ENCODE peak calls at places on chromosome X, in six cellular contexts. Z, O, H, I, K and F are unnamed samples.

GRCh38 chrX:120468479-120468824 is 644 bp downstream of the LAMP2 start:
- DNase-seq in Z (no peak), O (no peak), H (no peak), I (peak), K (no peak), F (no peak)

GRCh38 chrX:9770319-9770718 is 4.7 kb upstream of the GPR143 start:
- DNase-seq in Z (no peak), O (no peak), H (no peak), I (peak), K (no peak), F (no peak)

GRCh38 chrX:140141444-140142029 is 176.2 kb upstream of the CXorf66 start:
- DNase-seq in Z (peak), O (no peak), H (peak), I (peak), K (peak), F (no peak)

GRCh38 chrX:104310084-104310483 is 55.4 kb upstream of the ESX1 start:
- DNase-seq in Z (no peak), O (no peak), H (no peak), I (peak), K (peak), F (peak)

GRCh38 chrX:69137911-69138310 is 27.3 kb downstream of the PJA1 start:
- DNase-seq in Z (no peak), O (no peak), H (no peak), I (no peak), K (no peak), F (no peak)

GRCh38 chrX:13398073-13398823 is 78.4 kb upstream of the ATXN3L start:
- DNase-seq in Z (peak), O (no peak), H (no peak), I (peak), K (peak), F (peak)

GRCh38 chrX:1397441-1397840 is 5.5 kb upstream of the SLC25A6 start:
- DNase-seq in Z (no peak), O (peak), H (no peak), I (no peak), K (no peak), F (no peak)

GRCh38 chrX:151396042-151396826 is 772 bp upstream of the VMA21 start:
- DNase-seq in Z (peak), O (peak), H (no peak), I (peak), K (peak), F (peak)

GRCh38 chrX:44400588-44400987 is 57.1 kb upstream of the EFHC2 start:
- DNase-seq in Z (no peak), O (no peak), H (no peak), I (peak), K (peak), F (peak)